ENCODE peak calls at places on chromosomes 6 and 20, in seven cellular contexts. W, C, P, X, A, N and L are unnamed samples.

GRCh38 chr6:167579786-167580370 is 246.8 kb upstream of the AFDN start:
- DNase-seq in W (no peak), C (no peak), P (no peak), X (no peak), A (no peak), N (no peak), L (no peak)

GRCh38 chr6:4776967-4777925 is 1.0 kb downstream of the CDYL start:
- DNase-seq in W (peak), C (peak), P (peak), X (no peak), A (no peak), N (peak), L (no peak)

GRCh38 chr20:4289875-4290274 is 274.5 kb upstream of the RNF24 start:
- DNase-seq in W (no peak), C (no peak), P (no peak), X (no peak), A (no peak), N (no peak), L (no peak)

GRCh38 chr20:57526067-57526884 is 1.3 kb upstream of the CTCFL start:
- DNase-seq in W (no peak), C (peak), P (no peak), X (no peak), A (no peak), N (no peak), L (peak)

GRCh38 chr6:51494342-51494741 is 593.1 kb downstream of the PKHD1 start:
- DNase-seq in W (no peak), C (no peak), P (no peak), X (no peak), A (no peak), N (no peak), L (no peak)

GRCh38 chr6:143227675-143228074 is 167.0 kb downstream of the AIG1 start:
- DNase-seq in W (no peak), C (no peak), P (no peak), X (no peak), A (no peak), N (no peak), L (no peak)

GRCh38 chr6:144033816-144034540 is 25.9 kb upstream of the PLAGL1 start:
- DNase-seq in W (no peak), C (no peak), P (peak), X (peak), A (no peak), N (peak), L (no peak)

GRCh38 chr6:11350294-11350693 is 117.8 kb upstream of the NEDD9 start:
- DNase-seq in W (no peak), C (no peak), P (peak), X (no peak), A (no peak), N (no peak), L (no peak)

GRCh38 chr6:112177081-112177480 is 77.3 kb downstream of the LAMA4 start:
- DNase-seq in W (no peak), C (no peak), P (no peak), X (no peak), A (no peak), N (no peak), L (no peak)

GRCh38 chr6:25278557-25278913 is 639 bp upstream of the CARMIL1 start:
- DNase-seq in W (no peak), C (no peak), P (peak), X (no peak), A (no peak), N (no peak), L (no peak)

GRCh38 chr6:40328376-40328987 is 258.7 kb downstream of the LRFN2 start:
- DNase-seq in W (peak), C (peak), P (peak), X (no peak), A (no peak), N (peak), L (no peak)

GRCh38 chr20:23637282-23638221 is at the start of gene CST3:
- DNase-seq in W (no peak), C (no peak), P (peak), X (peak), A (no peak), N (peak), L (no peak)

GRCh38 chr6:34465551-34466241 is at the start of gene PACSIN1:
- DNase-seq in W (peak), C (peak), P (no peak), X (no peak), A (no peak), N (no peak), L (no peak)